ENCODE peak calls at places on chromosomes 13 and 19, in eight cellular contexts. One of them, this sample, is unnamed.

GRCh38 chr19:919157-920050 is 2.3 kb downstream of the KISS1R start:
- DNase-seq in CD4-positive, alpha-beta T cell: peak; percentile 46
- DNase-seq in heart left ventricle: no peak
- DNase-seq in A673: peak; percentile 52
- DNase-seq in Peyer's patch: peak; percentile 73
- DNase-seq in sigmoid colon: no peak
- DNase-seq in natural killer cell: peak; percentile 29
- DNase-seq in fibroblast of the aortic adventitia: no peak
- DNase-seq in this sample: no peak

GRCh38 chr13:32125221-32125621 is 93.6 kb downstream of the FRY start:
- DNase-seq in CD4-positive, alpha-beta T cell: no peak
- DNase-seq in heart left ventricle: no peak
- DNase-seq in A673: no peak
- DNase-seq in Peyer's patch: no peak
- DNase-seq in sigmoid colon: peak; percentile 65
- DNase-seq in natural killer cell: no peak
- DNase-seq in fibroblast of the aortic adventitia: peak; percentile 90
- DNase-seq in this sample: no peak

GRCh38 chr13:70527553-70527952 is 419.3 kb upstream of the KLHL1 start:
- DNase-seq in CD4-positive, alpha-beta T cell: no peak
- DNase-seq in heart left ventricle: no peak
- DNase-seq in A673: no peak
- DNase-seq in Peyer's patch: no peak
- DNase-seq in sigmoid colon: no peak
- DNase-seq in natural killer cell: no peak
- DNase-seq in fibroblast of the aortic adventitia: no peak
- DNase-seq in this sample: no peak

GRCh38 chr13:30355405-30355741 is 48.0 kb upstream of the KATNAL1 start:
- DNase-seq in CD4-positive, alpha-beta T cell: no peak
- DNase-seq in heart left ventricle: peak; percentile 37
- DNase-seq in A673: no peak
- DNase-seq in Peyer's patch: peak; percentile 65
- DNase-seq in sigmoid colon: no peak
- DNase-seq in natural killer cell: peak; percentile 51
- DNase-seq in fibroblast of the aortic adventitia: no peak
- DNase-seq in this sample: no peak

GRCh38 chr19:37946132-37946531 is 39.1 kb downstream of the SIPA1L3 start:
- DNase-seq in CD4-positive, alpha-beta T cell: no peak
- DNase-seq in heart left ventricle: no peak
- DNase-seq in A673: no peak
- DNase-seq in Peyer's patch: no peak
- DNase-seq in sigmoid colon: no peak
- DNase-seq in natural killer cell: no peak
- DNase-seq in fibroblast of the aortic adventitia: no peak
- DNase-seq in this sample: no peak

GRCh38 chr19:51691122-51692064 is 1.7 kb upstream of the SPACA6 start:
- DNase-seq in CD4-positive, alpha-beta T cell: no peak
- DNase-seq in heart left ventricle: no peak
- DNase-seq in A673: peak; percentile 72
- DNase-seq in Peyer's patch: no peak
- DNase-seq in sigmoid colon: no peak
- DNase-seq in natural killer cell: no peak
- DNase-seq in fibroblast of the aortic adventitia: peak; percentile 70
- DNase-seq in this sample: peak; percentile 68

GRCh38 chr19:44783545-44783944 is 5.9 kb downstream of the CBLC start:
- DNase-seq in CD4-positive, alpha-beta T cell: no peak
- DNase-seq in heart left ventricle: no peak
- DNase-seq in A673: no peak
- DNase-seq in Peyer's patch: no peak
- DNase-seq in sigmoid colon: no peak
- DNase-seq in natural killer cell: no peak
- DNase-seq in fibroblast of the aortic adventitia: no peak
- DNase-seq in this sample: no peak

GRCh38 chr13:95181586-95181985 is 119.7 kb downstream of the ABCC4 start:
- DNase-seq in CD4-positive, alpha-beta T cell: no peak
- DNase-seq in heart left ventricle: no peak
- DNase-seq in A673: no peak
- DNase-seq in Peyer's patch: no peak
- DNase-seq in sigmoid colon: no peak
- DNase-seq in natural killer cell: no peak
- DNase-seq in fibroblast of the aortic adventitia: no peak
- DNase-seq in this sample: no peak

GRCh38 chr13:22061371-22061805 is 390.5 kb downstream of the FGF9 start:
- DNase-seq in CD4-positive, alpha-beta T cell: peak; percentile 37
- DNase-seq in heart left ventricle: no peak
- DNase-seq in A673: no peak
- DNase-seq in Peyer's patch: no peak
- DNase-seq in sigmoid colon: no peak
- DNase-seq in natural killer cell: no peak
- DNase-seq in fibroblast of the aortic adventitia: no peak
- DNase-seq in this sample: no peak

GRCh38 chr19:29596885-29597525 is 9.1 kb upstream of the POP4 start:
- DNase-seq in CD4-positive, alpha-beta T cell: no peak
- DNase-seq in heart left ventricle: no peak
- DNase-seq in A673: peak; percentile 10
- DNase-seq in Peyer's patch: no peak
- DNase-seq in sigmoid colon: no peak
- DNase-seq in natural killer cell: no peak
- DNase-seq in fibroblast of the aortic adventitia: peak; percentile 55
- DNase-seq in this sample: no peak
- TF ChIP-seq CTCF in CD4-positive, alpha-beta T cell: peak; percentile 36
- TF ChIP-seq CTCF in heart left ventricle: no peak
- TF ChIP-seq CTCF in A673: peak; percentile 25
- TF ChIP-seq CTCF in Peyer's patch: no peak
- TF ChIP-seq CTCF in sigmoid colon: no peak
- TF ChIP-seq CTCF in natural killer cell: no peak
- TF ChIP-seq CTCF in fibroblast of the aortic adventitia: peak; percentile 39
- TF ChIP-seq CTCF in this sample: peak; percentile 38

DNA sequence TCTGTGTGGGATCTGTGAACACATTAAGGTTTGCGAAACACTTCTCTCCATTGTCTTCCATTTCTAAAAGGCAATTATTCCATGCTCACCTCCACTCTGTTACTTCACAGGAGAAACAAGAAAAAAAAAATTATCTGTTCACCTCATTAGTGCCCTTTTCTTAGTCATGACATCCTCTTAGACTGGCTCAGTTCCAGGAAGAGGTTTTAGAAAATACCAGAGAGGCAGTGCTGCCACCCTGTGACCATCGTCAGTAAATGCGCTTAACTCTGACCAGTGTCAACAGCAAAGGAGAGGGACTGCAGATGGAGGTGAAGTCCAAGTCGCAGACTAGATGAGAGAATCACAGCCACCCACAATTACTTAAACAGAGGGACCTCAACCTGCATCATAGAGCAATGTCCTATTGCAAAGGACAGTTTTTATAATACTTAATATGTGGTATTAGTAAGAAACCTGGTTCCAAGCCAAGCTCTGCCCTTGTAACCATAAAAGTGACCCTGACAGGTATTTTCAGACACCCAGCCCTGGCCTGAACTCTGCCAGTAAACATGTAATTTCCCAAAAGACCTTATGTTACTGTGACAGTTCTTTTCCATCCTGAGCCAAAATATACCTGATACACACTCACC is 19.4 kb downstream of the CEACAM21 start:
- DNase-seq in CD4-positive, alpha-beta T cell: peak; percentile 51
- DNase-seq in heart left ventricle: peak; percentile 37
- DNase-seq in A673: peak; percentile 87
- DNase-seq in Peyer's patch: peak; percentile 76
- DNase-seq in sigmoid colon: no peak
- DNase-seq in natural killer cell: peak; percentile 48
- DNase-seq in fibroblast of the aortic adventitia: peak; percentile 76
- DNase-seq in this sample: peak; percentile 32
- TF ChIP-seq CTCF in CD4-positive, alpha-beta T cell: peak; percentile 75
- TF ChIP-seq CTCF in heart left ventricle: peak; percentile 64
- TF ChIP-seq CTCF in A673: peak; percentile 87
- TF ChIP-seq CTCF in Peyer's patch: peak; percentile 68
- TF ChIP-seq CTCF in sigmoid colon: peak; percentile 27
- TF ChIP-seq CTCF in natural killer cell: peak; percentile 78
- TF ChIP-seq CTCF in fibroblast of the aortic adventitia: peak; percentile 64
- TF ChIP-seq CTCF in this sample: peak; percentile 61

DNA sequence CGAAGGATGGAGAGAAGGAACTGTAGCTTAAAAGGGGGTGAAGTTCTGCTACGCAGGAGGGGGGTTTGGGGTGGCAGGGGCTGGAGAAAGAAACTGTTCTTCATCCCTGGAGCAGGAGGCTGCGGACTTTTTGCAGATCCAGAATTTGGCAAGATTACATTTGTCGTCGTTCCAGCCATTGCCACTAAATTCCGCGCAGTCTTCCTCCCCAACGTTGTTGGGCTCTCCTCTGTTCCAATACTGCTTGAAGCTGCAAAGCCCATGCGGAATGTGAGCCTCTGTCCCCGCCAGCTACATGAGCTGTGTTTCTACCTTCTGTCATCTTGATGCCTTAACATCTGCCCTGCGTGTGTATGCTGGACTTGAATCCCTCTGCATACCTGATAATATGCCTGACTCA is 4.3 kb downstream of the CD209 start:
- DNase-seq in CD4-positive, alpha-beta T cell: no peak
- DNase-seq in heart left ventricle: no peak
- DNase-seq in A673: no peak
- DNase-seq in Peyer's patch: no peak
- DNase-seq in sigmoid colon: peak; percentile 10
- DNase-seq in natural killer cell: no peak
- DNase-seq in fibroblast of the aortic adventitia: no peak
- DNase-seq in this sample: no peak
- TF ChIP-seq CTCF in CD4-positive, alpha-beta T cell: no peak
- TF ChIP-seq CTCF in heart left ventricle: no peak
- TF ChIP-seq CTCF in A673: no peak
- TF ChIP-seq CTCF in Peyer's patch: no peak
- TF ChIP-seq CTCF in sigmoid colon: no peak
- TF ChIP-seq CTCF in natural killer cell: no peak
- TF ChIP-seq CTCF in fibroblast of the aortic adventitia: no peak
- TF ChIP-seq CTCF in this sample: no peak

DNA sequence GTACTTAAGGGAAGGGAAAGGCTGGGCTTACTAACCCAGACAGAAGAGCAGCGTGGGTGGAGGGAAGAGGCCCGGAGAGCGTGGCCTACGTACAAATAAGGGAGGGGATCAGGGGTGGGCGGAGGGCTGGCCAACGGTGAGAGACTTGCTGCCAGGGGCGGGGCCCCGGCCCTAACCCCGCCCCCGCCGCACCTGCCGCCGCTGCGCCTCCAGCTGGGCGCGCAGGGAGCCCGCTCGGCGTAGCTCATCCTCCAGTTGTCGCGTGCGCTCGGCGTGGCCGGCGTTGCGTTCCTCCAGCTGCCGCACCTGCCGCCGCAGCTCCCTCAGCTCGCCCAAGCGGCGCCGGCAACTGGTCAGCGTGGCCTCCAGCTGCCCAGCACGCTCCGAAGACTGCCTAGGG is 5.7 kb downstream of the HOOK2 start:
- DNase-seq in CD4-positive, alpha-beta T cell: peak; percentile 35
- DNase-seq in heart left ventricle: no peak
- DNase-seq in A673: no peak
- DNase-seq in Peyer's patch: peak; percentile 80
- DNase-seq in sigmoid colon: no peak
- DNase-seq in natural killer cell: no peak
- DNase-seq in fibroblast of the aortic adventitia: no peak
- DNase-seq in this sample: no peak
- TF ChIP-seq CTCF in CD4-positive, alpha-beta T cell: no peak
- TF ChIP-seq CTCF in heart left ventricle: no peak
- TF ChIP-seq CTCF in A673: no peak
- TF ChIP-seq CTCF in Peyer's patch: no peak
- TF ChIP-seq CTCF in sigmoid colon: no peak
- TF ChIP-seq CTCF in natural killer cell: no peak
- TF ChIP-seq CTCF in fibroblast of the aortic adventitia: no peak
- TF ChIP-seq CTCF in this sample: no peak

DNA sequence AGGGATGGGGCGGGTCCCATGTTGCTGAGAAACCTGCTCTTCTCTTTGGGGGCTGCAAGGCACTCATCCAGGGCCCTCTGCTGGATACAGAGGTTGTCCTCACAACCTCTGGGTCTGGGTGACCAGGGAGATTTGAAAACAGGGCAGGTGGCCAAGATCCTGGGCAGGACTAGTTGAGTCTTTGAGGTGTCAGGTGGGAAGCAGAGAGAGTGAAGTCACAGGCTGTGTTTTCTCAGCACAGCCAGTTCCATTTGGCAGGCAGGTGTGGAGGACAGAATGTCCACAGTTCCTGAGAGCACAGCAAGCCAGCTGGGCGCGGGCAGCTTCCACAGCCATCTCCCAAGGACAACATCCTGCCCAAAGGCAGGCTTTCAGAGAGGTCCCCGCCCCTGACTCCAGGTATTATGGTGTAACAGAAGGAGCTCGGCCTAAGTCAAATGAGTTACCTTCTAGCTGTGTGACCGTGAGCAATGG is 118.8 kb downstream of the NUFIP1 start:
- DNase-seq in CD4-positive, alpha-beta T cell: no peak
- DNase-seq in heart left ventricle: peak; percentile 72
- DNase-seq in A673: no peak
- DNase-seq in Peyer's patch: peak; percentile 73
- DNase-seq in sigmoid colon: no peak
- DNase-seq in natural killer cell: no peak
- DNase-seq in fibroblast of the aortic adventitia: no peak
- DNase-seq in this sample: no peak
- TF ChIP-seq CTCF in CD4-positive, alpha-beta T cell: no peak
- TF ChIP-seq CTCF in heart left ventricle: peak; percentile 9
- TF ChIP-seq CTCF in A673: no peak
- TF ChIP-seq CTCF in Peyer's patch: no peak
- TF ChIP-seq CTCF in sigmoid colon: no peak
- TF ChIP-seq CTCF in natural killer cell: no peak
- TF ChIP-seq CTCF in fibroblast of the aortic adventitia: no peak
- TF ChIP-seq CTCF in this sample: no peak

This sample was measured in osteocyte.